ENCODE peak calls at places on chromosomes 16 and 17, in nine cellular contexts. W, U, Z, J, P, M, Q, S and K are unnamed samples.

GRCh38 chr17:42803074-42803883 is 4.6 kb downstream of the CNTD1 start:
- DNase-seq in W (no peak), U (no peak), Z (no peak), J (peak; percentile 35), P (no peak), M (no peak), Q (no peak), S (no peak), K (no peak)

GRCh38 chr17:71821512-71821911 is 299.3 kb upstream of the SOX9 start:
- DNase-seq in W (no peak), U (peak; percentile 4), Z (no peak), J (no peak), P (no peak), M (no peak), Q (no peak), S (no peak), K (no peak)

GRCh38 chr16:73006021-73006420 is 41.9 kb downstream of the ZFHX3 start:
- DNase-seq in W (no peak), U (peak; percentile 12), Z (no peak), J (no peak), P (no peak), M (no peak), Q (no peak), S (no peak), K (no peak)

GRCh38 chr16:23245268-23245667 is 56.8 kb upstream of the SCNN1B start:
- DNase-seq in W (peak; percentile 88), U (no peak), Z (no peak), J (no peak), P (no peak), M (no peak), Q (peak; percentile 72), S (no peak), K (no peak)

GRCh38 chr17:75082683-75083082 is 5.1 kb upstream of the SLC16A5 start:
- DNase-seq in W (no peak), U (no peak), Z (no peak), J (no peak), P (no peak), M (no peak), Q (no peak), S (no peak), K (no peak)

GRCh38 chr17:50806141-50806643 is 29.2 kb upstream of the WFIKKN2 start:
- DNase-seq in W (no peak), U (peak; percentile 47), Z (peak; percentile 11), J (peak; percentile 20), P (peak; percentile 73), M (peak; percentile 42), Q (no peak), S (no peak), K (no peak)

GRCh38 chr17:21163101-21163500 is 36.3 kb downstream of the DHRS7B start:
- DNase-seq in W (no peak), U (no peak), Z (no peak), J (no peak), P (no peak), M (no peak), Q (no peak), S (no peak), K (no peak)

GRCh38 chr17:10663231-10663630 is 6.1 kb upstream of the MYH3 start:
- DNase-seq in W (no peak), U (no peak), Z (no peak), J (no peak), P (no peak), M (no peak), Q (no peak), S (no peak), K (no peak)

GRCh38 chr16:49951568-49952195 is 73.3 kb upstream of the CNEP1R1 start:
- DNase-seq in W (no peak), U (no peak), Z (no peak), J (no peak), P (no peak), M (no peak), Q (no peak), S (no peak), K (no peak)

GRCh38 chr16:50309527-50310307 is 43.4 kb downstream of the ADCY7 start:
- DNase-seq in W (peak; percentile 74), U (no peak), Z (no peak), J (no peak), P (no peak), M (no peak), Q (no peak), S (no peak), K (no peak)

GRCh38 chr16:67040906-67041305 is 12.0 kb downstream of the CBFB start:
- DNase-seq in W (no peak), U (peak; percentile 59), Z (peak; percentile 19), J (peak; percentile 88), P (peak; percentile 32), M (no peak), Q (no peak), S (no peak), K (no peak)

GRCh38 chr16:68478526-68479249 is 30.4 kb upstream of the SMPD3 start:
- DNase-seq in W (no peak), U (no peak), Z (no peak), J (no peak), P (no peak), M (no peak), Q (no peak), S (no peak), K (no peak)

GRCh38 chr17:902463-902862 is 77.1 kb downstream of the NXN start:
- DNase-seq in W (no peak), U (no peak), Z (no peak), J (no peak), P (no peak), M (no peak), Q (no peak), S (no peak), K (no peak)

GRCh38 chr17:900336-900735 is 79.2 kb downstream of the NXN start:
- DNase-seq in W (no peak), U (peak; percentile 41), Z (no peak), J (no peak), P (no peak), M (no peak), Q (no peak), S (no peak), K (no peak)

GRCh38 chr17:897970-898619 is 81.5 kb downstream of the NXN start:
- DNase-seq in W (no peak), U (no peak), Z (no peak), J (no peak), P (no peak), M (no peak), Q (no peak), S (no peak), K (no peak)

GRCh38 chr17:896439-896838 is 83.1 kb downstream of the NXN start:
- DNase-seq in W (no peak), U (no peak), Z (no peak), J (peak; percentile 66), P (no peak), M (no peak), Q (no peak), S (no peak), K (no peak)

GRCh38 chr17:901964-902363 is 77.6 kb downstream of the NXN start:
- DNase-seq in W (no peak), U (no peak), Z (no peak), J (peak; percentile 30), P (no peak), M (no peak), Q (no peak), S (no peak), K (no peak)
- H3K4me3 ChIP-seq in W (peak overlapping the region; percentile 49), U (no peak overlapping the region), Z (no peak overlapping the region), J (no peak overlapping the region), P (no peak overlapping the region), M (no peak overlapping the region), Q (no peak overlapping the region), S (no peak overlapping the region), K (no peak overlapping the region)

DNA sequence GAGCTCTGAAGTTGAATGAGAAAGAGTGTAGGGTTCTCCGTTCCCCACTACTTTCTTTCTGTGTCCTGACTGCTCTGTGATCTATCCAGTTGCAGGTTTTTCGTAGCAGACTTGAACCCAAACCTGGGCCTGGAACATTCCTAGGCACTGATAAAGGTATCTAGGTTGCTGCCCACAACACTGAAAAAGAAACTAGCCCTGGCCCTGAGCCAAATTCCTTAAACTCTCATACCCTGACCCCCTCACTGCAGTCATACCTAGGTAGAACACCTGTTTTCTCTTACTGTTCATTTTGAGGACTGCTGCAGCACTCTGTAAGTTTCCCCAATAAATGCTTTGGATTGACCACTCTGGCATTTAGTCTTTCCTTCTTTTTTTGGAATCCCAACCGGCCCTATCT is 5.4 kb downstream of the HYDIN start:
- DNase-seq in W (no peak), U (no peak), Z (no peak), J (no peak), P (no peak), M (no peak), Q (no peak), S (no peak), K (no peak)
- H3K4me3 ChIP-seq in W (no peak overlapping the region), U (no peak overlapping the region), Z (no peak overlapping the region), J (no peak overlapping the region), P (no peak overlapping the region), M (no peak overlapping the region), Q (no peak overlapping the region), S (no peak overlapping the region), K (no peak overlapping the region)

GRCh38 chr17:46929413-46929812 is 6.5 kb downstream of the GOSR2 start:
- DNase-seq in W (no peak), U (no peak), Z (peak; percentile 36), J (peak; percentile 48), P (peak; percentile 9), M (no peak), Q (no peak), S (no peak), K (no peak)
- H3K4me3 ChIP-seq in W (no peak overlapping the region), U (no peak overlapping the region), Z (no peak overlapping the region), J (no peak overlapping the region), P (no peak overlapping the region), M (no peak overlapping the region), Q (no peak overlapping the region), S (no peak overlapping the region), K (no peak overlapping the region)

GRCh38 chr16:17396762-17397498 is 73.8 kb downstream of the XYLT1 start:
- DNase-seq in W (no peak), U (peak; percentile 42), Z (peak; percentile 30), J (peak; percentile 52), P (peak; percentile 89), M (no peak), Q (no peak), S (peak; percentile 37), K (no peak)
- H3K4me3 ChIP-seq in W (peak overlapping the region; percentile 15), U (no peak overlapping the region), Z (no peak overlapping the region), J (no peak overlapping the region), P (no peak overlapping the region), M (no peak overlapping the region), Q (no peak overlapping the region), S (no peak overlapping the region), K (no peak overlapping the region)

GRCh38 chr17:33086878-33087277 is 95.2 kb downstream of the SPACA3 start:
- DNase-seq in W (no peak), U (no peak), Z (no peak), J (no peak), P (no peak), M (no peak), Q (no peak), S (no peak), K (no peak)
- H3K4me3 ChIP-seq in W (no peak overlapping the region), U (no peak overlapping the region), Z (no peak overlapping the region), J (no peak overlapping the region), P (no peak overlapping the region), M (no peak overlapping the region), Q (no peak overlapping the region), S (no peak overlapping the region), K (no peak overlapping the region)

DNA sequence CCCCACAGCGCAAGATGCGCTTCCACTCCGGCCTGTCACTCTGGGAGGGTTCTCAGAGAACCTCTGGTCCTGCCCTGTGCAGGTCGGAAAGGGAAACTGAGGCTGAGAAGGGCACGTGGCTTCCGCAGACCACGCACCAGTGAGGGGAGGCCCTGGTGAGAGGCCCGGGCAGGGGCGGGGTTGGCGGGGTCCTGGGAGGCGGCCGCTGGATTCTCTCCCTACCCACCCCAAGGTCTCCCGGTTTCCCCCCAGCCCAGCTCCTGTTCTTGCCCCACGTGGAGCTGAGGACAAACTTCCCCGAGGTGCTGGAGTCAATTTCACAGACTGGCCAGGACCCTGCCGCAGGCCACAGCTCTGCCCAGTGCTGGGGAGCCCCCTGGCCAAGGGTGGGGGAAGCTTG is 11.5 kb downstream of the CCL17 start:
- DNase-seq in W (no peak), U (no peak), Z (no peak), J (no peak), P (no peak), M (no peak), Q (no peak), S (no peak), K (no peak)
- H3K4me3 ChIP-seq in W (no peak overlapping the region), U (no peak overlapping the region), Z (no peak overlapping the region), J (no peak overlapping the region), P (no peak overlapping the region), M (no peak overlapping the region), Q (no peak overlapping the region), S (no peak overlapping the region), K (no peak overlapping the region)